ENCODE peak calls at places on chromosome 9, in ten cellular contexts. H, C, M, J, F, K, W, B, P and A are unnamed samples.

GRCh38 chr9:93141771-93142483 is 7.9 kb upstream of the NINJ1 start:
- DNase-seq in F (no peak), J (no peak), C (no peak), B (no peak), H (no peak), M (no peak), W (no peak), P (no peak), K (no peak), A (no peak)

GRCh38 chr9:124452841-124453585 is 2.8 kb downstream of the ADGRD2 start:
- DNase-seq in H (no peak), W (no peak), P (no peak), B (no peak), K (no peak), F (no peak), M (no peak), C (no peak), J (no peak), A (no peak)

GRCh38 chr9:20732118-20732517 is 48.1 kb downstream of the FOCAD start:
- DNase-seq in K (no peak), J (no peak), M (no peak), P (no peak), H (no peak), C (no peak), W (no peak), B (no peak), F (no peak), A (no peak)

GRCh38 chr9:109972026-109973005 is 192.3 kb downstream of the PALM2AKAP2 start:
- DNase-seq in H (no peak), F (no peak), M (peak; percentile 91), P (no peak), K (no peak), C (no peak), B (peak; percentile 44), W (peak; percentile 23), J (no peak), A (no peak)

GRCh38 chr9:107653263-107653821 is 163.8 kb upstream of the KLF4 start:
- DNase-seq in C (no peak), J (peak; percentile 72), K (no peak), P (no peak), M (no peak), W (no peak), F (no peak), B (no peak), H (no peak), A (no peak)

GRCh38 chr9:98314381-98315066 is 59.1 kb upstream of the TBC1D2 start:
- DNase-seq in P (no peak), C (no peak), K (no peak), B (no peak), M (no peak), F (no peak), H (no peak), J (no peak), W (no peak), A (no peak)

GRCh38 chr9:113808391-113809191 is 67.5 kb upstream of the ZNF618 start:
- DNase-seq in M (no peak), J (no peak), F (no peak), W (no peak), B (no peak), K (no peak), H (no peak), C (no peak), P (peak; percentile 26), A (no peak)

GRCh38 chr9:87601175-87601574 is 103.5 kb downstream of the DAPK1 start:
- DNase-seq in H (no peak), P (no peak), W (no peak), C (no peak), K (no peak), B (no peak), J (peak; percentile 19), F (no peak), M (no peak), A (no peak)

GRCh38 chr9:83906144-83906543 is 15.1 kb downstream of the KIF27 start:
- DNase-seq in W (no peak), K (no peak), J (no peak), M (no peak), P (no peak), C (no peak), B (no peak), F (no peak), H (no peak), A (no peak)

GRCh38 chr9:13142776-13143175 is 136.7 kb downstream of the MPDZ start:
- DNase-seq in W (no peak), B (no peak), C (peak; percentile 66), J (no peak), F (no peak), P (no peak), H (no peak), M (no peak), K (no peak), A (no peak)

GRCh38 chr9:37464426-37465248 is 613 bp downstream of the ZBTB5 start:
- DNase-seq in F (peak; percentile 69), W (peak; percentile 28), C (peak; percentile 90), J (peak; percentile 88), M (peak; percentile 30), P (no peak), B (peak; percentile 71), K (no peak), H (peak; percentile 83), A (peak; percentile 66)

GRCh38 chr9:97766092-97766491 is 69.0 kb upstream of the XPA start:
- DNase-seq in M (no peak), K (no peak), C (no peak), W (no peak), J (no peak), F (no peak), P (no peak), B (no peak), H (no peak), A (no peak)

GRCh38 chr9:113673726-113674125 is 202.4 kb upstream of the ZNF618 start:
- DNase-seq in B (no peak), P (no peak), C (no peak), W (no peak), J (no peak), M (no peak), H (no peak), F (no peak), K (no peak), A (no peak)

GRCh38 chr9:91177661-91178280 is 183.9 kb downstream of the AUH start:
- DNase-seq in M (no peak), K (no peak), F (no peak), W (no peak), C (no peak), J (no peak), B (peak; percentile 72), P (no peak), H (no peak), A (no peak)

GRCh38 chr9:72477862-72478564 is 43.4 kb upstream of the TMC1 start:
- DNase-seq in J (no peak), M (no peak), H (no peak), F (no peak), K (no peak), B (peak; percentile 12), C (no peak), P (peak; percentile 86), W (no peak), A (no peak)

GRCh38 chr9:15606667-15607472 is 54.0 kb downstream of the CCDC171 start:
- DNase-seq in C (peak; percentile 91), K (no peak), J (peak; percentile 67), P (peak; percentile 22), W (peak; percentile 7), H (no peak), F (no peak), M (no peak), B (peak; percentile 39), A (peak; percentile 24)

GRCh38 chr9:118829334-118829733 is 539.9 kb downstream of the BRINP1 start:
- DNase-seq in W (no peak), M (no peak), K (no peak), J (peak; percentile 33), H (no peak), C (peak; percentile 13), P (no peak), F (no peak), B (no peak), A (no peak)

GRCh38 chr9:134889386-134890214 is 9.0 kb downstream of the FCN2 start:
- DNase-seq in P (no peak), C (no peak), M (no peak), J (no peak), F (no peak), H (no peak), B (no peak), K (no peak), W (no peak), A (no peak)

GRCh38 chr9:70559102-70559501 is 144.6 kb upstream of the KLF9 start:
- DNase-seq in M (no peak), P (no peak), B (no peak), W (no peak), J (no peak), C (no peak), K (no peak), H (no peak), F (no peak), A (no peak)

GRCh38 chr9:130870491-130871381 is 25.9 kb downstream of the QRFP start:
- DNase-seq in W (peak; percentile 36), H (no peak), J (no peak), M (peak; percentile 62), B (no peak), C (no peak), P (no peak), F (no peak), K (no peak), A (no peak)

GRCh38 chr9:92722386-92723298 is 42.0 kb downstream of the BICD2 start:
- DNase-seq in H (no peak), F (no peak), M (no peak), J (peak; percentile 92), C (no peak), K (no peak), B (no peak), P (no peak), W (no peak), A (no peak)

GRCh38 chr9:130444565-130445221 is at the start of gene ASS1:
- DNase-seq in M (no peak), H (peak; percentile 64), J (peak; percentile 88), C (no peak), F (no peak), W (no peak), P (no peak), K (no peak), B (peak; percentile 70), A (no peak)

GRCh38 chr9:114312513-114312875 is 10.4 kb upstream of the ORM1 start:
- DNase-seq in B (no peak), W (no peak), J (no peak), P (no peak), C (no peak), K (no peak), M (no peak), H (no peak), F (no peak), A (no peak)

GRCh38 chr9:72858089-72858912 is 94.6 kb downstream of the ALDH1A1 start:
- DNase-seq in C (no peak), P (no peak), W (no peak), B (no peak), J (no peak), F (no peak), K (no peak), H (no peak), M (no peak), A (no peak)

GRCh38 chr9:120781236-120781635 is 12.0 kb downstream of the FBXW2 start:
- DNase-seq in P (no peak), C (no peak), W (no peak), K (no peak), F (no peak), H (no peak), B (no peak), M (no peak), J (no peak), A (no peak)

GRCh38 chr9:88974641-88975040 is 16.6 kb upstream of the S1PR3 start:
- DNase-seq in C (no peak), P (no peak), M (no peak), K (no peak), H (no peak), F (no peak), W (no peak), J (no peak), B (no peak), A (no peak)

GRCh38 chr9:125444956-125445506 is 183.4 kb downstream of the GAPVD1 start:
- DNase-seq in H (no peak), F (no peak), C (no peak), B (no peak), K (no peak), W (no peak), J (no peak), M (no peak), P (no peak), A (no peak)

GRCh38 chr9:86846679-86847078 is 100.6 kb downstream of the GAS1 start:
- DNase-seq in H (no peak), W (no peak), C (no peak), J (no peak), K (no peak), M (no peak), B (no peak), P (no peak), F (no peak), A (no peak)